ENCODE peak calls at places on chromosome 11, in seven cellular contexts. Q is neural progenitor cell, J is GM23338, W is PC-3, P is GM23248, R is HCT116, L is MM.1S. I is an unnamed sample. For H3K4me1, the result is how much of the 10 kb centered on the place peaks cover.

GRCh38 chr11:3834349-3835099 is 6.2 kb downstream of the RHOG start:
- DNase-seq in L (no peak), R (no peak), J (peak), P (no peak), Q (no peak), W (no peak), I (no peak)

GRCh38 chr11:64694821-64695365 is 28.1 kb downstream of the NRXN2 start:
- DNase-seq in W (no peak), Q (peak), P (no peak), L (no peak), R (no peak), J (peak), I (no peak)

GRCh38 chr11:3674189-3674588 is 3.0 kb upstream of the CHRNA10 start:
- DNase-seq in R (no peak), L (no peak), J (no peak), W (peak), Q (peak), P (peak), I (no peak)

GRCh38 chr11:119218141-119218878 is 12.2 kb downstream of the CBL start:
- DNase-seq in L (no peak), R (peak), J (no peak), P (peak), W (peak), Q (no peak), I (peak)

GRCh38 chr11:84930863-84931262 is 696.3 kb downstream of the DLG2 start:
- DNase-seq in W (no peak), R (no peak), Q (no peak), L (no peak), J (no peak), P (no peak), I (no peak)

GRCh38 chr11:88439356-88439755 is 101.8 kb upstream of the CTSC start:
- DNase-seq in J (no peak), R (no peak), L (no peak), W (peak), P (no peak), Q (no peak), I (no peak)

GRCh38 chr11:15873501-15873900 is 482.8 kb downstream of the SOX6 start:
- DNase-seq in P (no peak), W (no peak), J (no peak), R (no peak), Q (no peak), L (no peak), I (no peak)

GRCh38 chr11:33045551-33046255 is 6.3 kb downstream of the TCP11L1 start:
- DNase-seq in R (no peak), W (peak), Q (no peak), L (no peak), J (no peak), P (peak), I (no peak)

GRCh38 chr11:69636512-69636866 is 4.5 kb upstream of the CCND1 start:
- DNase-seq in J (peak), L (peak), Q (peak), W (peak), P (peak), R (peak), I (peak)

GRCh38 chr11:15073361-15074205 is at the start of gene CALCB:
- DNase-seq in L (no peak), P (peak), Q (peak), R (no peak), W (no peak), J (peak), I (peak)

GRCh38 chr11:119873761-119874421 is 144.9 kb upstream of the NECTIN1 start:
- DNase-seq in Q (peak), P (no peak), L (no peak), W (no peak), R (no peak), J (no peak), I (no peak)

GRCh38 chr11:70016666-70017347 is 61.3 kb upstream of the ANO1 start:
- DNase-seq in J (no peak), L (peak), R (peak), P (peak), W (peak), Q (no peak), I (no peak)

GRCh38 chr11:122697636-122698167 is 42.2 kb downstream of the UBASH3B start:
- DNase-seq in J (no peak), P (peak), W (peak), L (peak), R (no peak), Q (no peak), I (no peak)

GRCh38 chr11:116326146-116326545 is 446.6 kb downstream of the BUD13 start:
- DNase-seq in P (no peak), R (no peak), J (no peak), L (no peak), W (no peak), Q (no peak), I (no peak)

GRCh38 chr11:108958446-108959123 is 293.7 kb downstream of the DDX10 start:
- DNase-seq in L (peak), W (peak), J (no peak), R (no peak), Q (no peak), P (peak), I (peak)

GRCh38 chr11:17770048-17770652 is 35.6 kb downstream of the KCNC1 start:
- DNase-seq in J (peak), Q (no peak), P (no peak), W (no peak), L (no peak), R (no peak), I (peak)

GRCh38 chr11:117837791-117838190 is 13.2 kb upstream of the FXYD2 start:
- DNase-seq in P (no peak), Q (no peak), J (no peak), L (no peak), R (no peak), W (no peak), I (no peak)

GRCh38 chr11:2808850-2809847 is 76.4 kb downstream of the CDKN1C start:
- DNase-seq in J (no peak), W (no peak), P (no peak), L (no peak), R (no peak), Q (no peak), I (no peak)

GRCh38 chr11:70126494-70126893 is 48.4 kb downstream of the ANO1 start:
- DNase-seq in R (no peak), J (no peak), L (no peak), Q (no peak), W (no peak), P (no peak), I (no peak)

GRCh38 chr11:11178671-11179070 is 174.4 kb downstream of the CSNK2A3 start:
- DNase-seq in P (peak), Q (no peak), R (no peak), W (peak), J (no peak), L (no peak), I (peak)

GRCh38 chr11:70292166-70292565 is 21.7 kb downstream of the PPFIA1 start:
- DNase-seq in P (no peak), J (no peak), R (no peak), L (no peak), Q (no peak), W (no peak), I (no peak)

GRCh38 chr11:17719028-17719939 is at the start of gene MYOD1:
- DNase-seq in P (peak), Q (peak), L (no peak), J (peak), W (no peak), R (no peak), I (no peak)

GRCh38 chr11:132111781-132112380 is 741.5 kb downstream of the NTM start:
- DNase-seq in W (peak), Q (no peak), J (no peak), L (no peak), R (no peak), P (peak), I (no peak)

GRCh38 chr11:122628691-122629555 is 26.6 kb upstream of the UBASH3B start:
- DNase-seq in J (peak), R (peak), L (peak), W (peak), Q (peak), P (peak), I (peak)

GRCh38 chr11:72227316-72228228 is 3.0 kb downstream of the INPPL1 start:
- DNase-seq in P (peak), R (no peak), W (peak), Q (no peak), J (no peak), L (no peak), I (peak)

GRCh38 chr11:26231252-26231661 is 100.7 kb upstream of the ANO3 start:
- DNase-seq in Q (no peak), L (no peak), R (no peak), P (peak), W (peak), J (no peak), I (no peak)
- TF ChIP-seq EZH2phosphoT487 in Q (no peak), L (no peak), R (no peak), P (no peak), W (no peak), J (no peak), I (no peak)

GRCh38 chr11:61768376-61769076 is 16.1 kb downstream of the MYRF start:
- DNase-seq in J (no peak), P (no peak), L (no peak), R (no peak), Q (no peak), W (no peak), I (no peak)
- H3K4me1 ChIP-seq in J (under half), P (under half), L (under half), R (under half), Q (under half), W (under half), I (half or more)

DNA sequence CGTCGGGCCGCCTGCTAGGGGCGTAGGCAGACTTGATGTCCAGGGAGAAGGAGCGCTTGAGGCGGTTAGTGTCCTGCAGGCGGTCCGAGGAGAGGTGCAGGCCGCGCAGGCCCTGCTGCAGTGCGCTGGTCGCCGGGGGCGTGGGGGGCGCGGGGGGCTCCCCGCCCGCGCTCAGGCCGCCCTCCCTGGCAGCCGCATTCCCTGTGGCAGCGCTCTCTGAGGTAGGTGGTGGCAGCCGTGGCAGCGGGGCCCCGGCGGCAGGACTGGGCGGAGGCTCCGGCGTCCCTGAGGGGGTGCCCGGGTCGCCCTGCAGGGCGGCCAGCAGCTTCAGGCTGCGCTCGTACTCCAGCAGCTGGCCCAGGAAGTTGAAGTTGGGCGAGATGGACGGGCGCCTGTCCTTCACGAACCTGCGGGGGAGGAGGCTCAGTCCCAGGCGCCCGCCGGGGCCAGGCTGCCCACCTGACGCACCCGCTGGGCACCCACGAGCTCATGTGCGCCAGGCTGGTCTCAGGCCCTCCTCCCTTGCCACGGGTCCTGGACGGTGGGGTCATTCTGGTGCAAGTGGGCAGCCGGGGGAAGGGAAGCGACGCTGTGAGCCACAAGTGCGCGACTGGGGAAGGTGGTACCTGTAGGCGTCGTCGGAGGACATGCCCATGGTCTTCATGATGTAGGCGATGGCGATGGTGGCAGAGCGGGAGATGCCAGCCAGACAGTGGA is 14.7 kb downstream of the DUSP8 start:
- DNase-seq in W (no peak), R (no peak), P (no peak), J (no peak), Q (no peak), L (no peak), I (no peak)
- TF ChIP-seq EZH2 in W (no peak), R (no peak), P (no peak), J (no peak), Q (no peak), L (no peak), I (no peak)

DNA sequence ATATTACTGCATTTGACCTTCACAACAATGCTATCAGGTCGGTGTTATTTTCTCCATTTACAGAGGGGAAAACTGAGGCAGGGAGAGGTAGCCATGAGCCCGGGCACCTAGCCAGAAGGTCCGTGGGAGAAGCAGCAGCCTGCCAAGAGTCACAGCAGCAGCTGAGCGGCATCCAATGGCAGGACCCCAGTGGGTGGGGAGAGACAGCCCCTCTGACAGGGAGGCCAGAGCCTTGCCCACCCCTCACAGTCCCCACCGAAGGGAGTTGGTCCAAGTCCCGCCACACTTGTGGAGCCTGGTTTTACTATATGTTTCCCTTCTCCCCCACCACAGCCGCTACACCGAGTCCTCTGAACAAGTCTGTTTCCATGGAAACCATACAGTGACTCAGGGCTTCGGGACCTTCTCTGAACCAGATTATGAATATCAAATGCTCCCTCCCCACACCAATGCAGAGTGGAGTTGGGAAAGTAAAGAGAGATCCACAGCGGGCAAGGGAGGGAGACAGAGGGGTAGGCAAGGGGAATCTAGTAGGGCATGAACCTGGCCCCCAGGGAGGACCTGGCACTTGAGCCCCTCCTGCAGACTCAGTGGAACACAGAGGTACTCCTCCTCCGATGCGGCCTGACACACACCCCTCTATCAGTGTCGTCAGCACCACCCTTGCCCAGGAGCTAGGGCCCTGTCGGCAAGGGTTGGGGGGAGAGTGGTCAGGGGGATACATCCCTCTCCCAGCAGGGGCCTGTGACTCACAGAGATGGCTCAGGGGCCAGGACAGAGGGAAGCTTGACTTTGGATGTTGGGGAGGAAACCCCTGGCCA is 2.5 kb downstream of the CHST1 start:
- DNase-seq in Q (peak), L (peak), P (peak), W (peak), J (peak), R (no peak), I (peak)
- TF ChIP-seq EZH2phosphoT487 in Q (no peak), L (no peak), P (no peak), W (no peak), J (no peak), R (no peak), I (no peak)

DNA sequence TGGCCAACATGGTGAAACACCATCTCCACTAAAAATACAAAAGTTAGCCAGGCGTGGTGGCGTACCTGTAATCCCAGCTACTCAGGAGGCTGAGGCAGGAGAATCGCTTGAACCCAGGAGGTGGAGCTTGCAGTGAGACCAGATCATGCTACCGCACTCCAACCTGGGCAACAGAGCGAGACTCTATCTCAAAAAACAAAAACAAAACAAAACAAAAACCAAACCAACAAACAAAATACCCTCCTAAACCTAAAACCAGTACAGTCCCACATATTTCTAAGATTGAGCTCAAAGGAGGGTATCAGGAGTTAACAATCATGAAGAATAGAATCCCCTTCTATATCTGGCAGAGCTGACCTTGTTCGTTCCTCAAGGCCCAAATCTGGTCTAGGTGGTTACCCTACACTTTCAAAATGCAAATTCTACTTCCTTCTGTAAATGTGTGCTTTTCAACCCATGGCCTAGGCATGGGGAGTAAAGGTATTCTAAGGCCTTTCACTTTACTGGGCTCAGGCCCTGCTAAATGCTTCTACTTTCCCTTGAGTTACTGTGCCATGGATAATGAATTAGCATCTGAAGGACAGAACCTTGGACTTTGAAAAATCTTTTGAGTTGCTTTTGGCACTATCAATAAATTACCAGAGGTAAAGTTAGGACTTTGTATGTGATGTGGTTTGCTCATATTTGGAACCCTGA is 10.4 kb upstream of the PPP2R1B start:
- DNase-seq in L (peak), J (no peak), R (no peak), P (no peak), Q (no peak), W (no peak), I (no peak)
- H3K4me1 ChIP-seq in L (under half), J (under half), R (under half), P (under half), Q (under half), W (under half), I (under half)

GRCh38 chr11:75431533-75432525 is 1.2 kb downstream of the KLHL35 start:
- DNase-seq in J (peak), Q (peak), R (no peak), L (no peak), W (no peak), P (peak), I (no peak)
- TF ChIP-seq EZH2 in J (peak), Q (no peak), R (no peak), L (no peak), W (no peak), P (no peak), I (no peak)

DNA sequence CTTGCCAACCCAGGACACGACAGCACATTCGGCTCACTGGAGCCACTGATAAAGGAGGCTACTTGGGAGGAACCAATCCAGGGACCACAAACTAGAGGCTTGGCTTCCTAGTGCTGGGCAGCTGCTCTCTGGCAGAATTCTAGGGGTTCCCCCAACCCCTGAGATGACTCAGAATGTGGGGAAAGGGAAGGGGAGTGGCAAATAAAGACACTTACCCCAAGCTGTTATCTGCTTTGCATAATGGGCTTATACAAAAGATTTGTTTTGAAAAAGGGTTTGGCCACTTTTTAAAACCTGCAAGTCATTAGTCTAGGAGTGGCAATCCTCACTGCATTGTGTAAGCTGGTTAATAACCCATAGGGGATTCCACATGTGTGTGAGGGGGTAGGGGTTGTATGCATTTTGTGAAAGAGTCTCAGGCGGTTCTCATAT is 64.1 kb upstream of the LMO1 start:
- DNase-seq in L (no peak), Q (no peak), R (no peak), P (no peak), W (no peak), J (no peak), I (no peak)
- TF ChIP-seq EZH2phosphoT487 in L (no peak), Q (no peak), R (no peak), P (no peak), W (no peak), J (no peak), I (no peak)

GRCh38 chr11:68018730-68019190 is 8.6 kb downstream of the ALDH3B1 start:
- DNase-seq in R (no peak), P (no peak), W (no peak), J (no peak), L (no peak), Q (no peak), I (no peak)

GRCh38 chr11:68019486-68019885 is 9.4 kb downstream of the ALDH3B1 start:
- DNase-seq in Q (no peak), W (no peak), L (no peak), P (no peak), R (no peak), J (no peak), I (no peak)

GRCh38 chr11:68016161-68016903 is 6.2 kb downstream of the ALDH3B1 start:
- DNase-seq in P (peak), W (no peak), L (no peak), J (no peak), R (no peak), Q (no peak), I (no peak)

GRCh38 chr11:68016904-68017817 is 7.0 kb downstream of the ALDH3B1 start:
- DNase-seq in L (no peak), Q (no peak), R (no peak), J (no peak), W (no peak), P (no peak), I (peak)

DNA sequence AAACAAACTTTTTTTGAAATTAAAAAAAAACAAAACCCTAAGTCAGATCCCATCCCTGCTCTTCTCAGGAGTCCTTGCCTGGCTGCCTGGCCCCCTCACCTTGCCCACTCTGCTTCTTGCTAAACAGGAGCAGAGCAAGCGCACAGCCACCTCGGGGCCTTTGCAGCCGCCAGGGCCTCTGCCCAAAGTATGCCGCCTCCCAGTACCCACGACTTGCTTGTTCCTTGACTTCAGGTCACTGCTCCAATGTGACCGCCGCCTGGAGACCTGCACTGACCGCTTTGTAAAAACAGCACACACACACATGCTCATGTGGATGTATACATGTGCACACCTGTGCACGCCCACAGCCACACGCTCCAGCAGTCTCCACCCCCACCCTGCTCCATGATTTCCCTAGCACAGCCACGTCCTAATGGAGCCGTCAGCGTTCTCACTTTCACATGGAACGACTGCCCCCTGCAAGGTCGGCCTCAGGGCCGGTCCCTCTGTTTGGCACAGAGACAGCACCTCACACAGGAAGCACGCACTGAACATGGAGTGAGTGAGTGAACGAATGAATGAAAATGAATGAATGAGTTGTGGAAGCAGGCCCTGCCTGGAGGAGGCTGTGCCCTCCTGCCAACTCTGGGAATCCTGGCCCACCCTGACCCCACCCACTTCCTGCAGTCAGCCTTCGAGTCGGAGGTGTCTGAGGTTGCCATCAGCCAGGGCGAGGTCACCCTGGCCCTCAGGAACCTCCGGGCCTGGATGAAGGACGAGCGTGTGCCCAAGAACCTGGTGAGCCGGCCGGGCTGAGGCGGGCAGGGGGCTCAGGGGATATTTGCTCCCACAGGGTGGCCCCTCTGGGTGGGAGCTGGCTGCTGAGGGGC is 8.0 kb downstream of the ALDH3B1 start:
- DNase-seq in Q (no peak), W (no peak), J (no peak), P (no peak), L (no peak), R (no peak), I (no peak)
- H3K4me1 ChIP-seq in Q (under half), W (under half), J (under half), P (under half), L (under half), R (half or more), I (under half)

GRCh38 chr11:97409141-97409540 is 1019.3 kb downstream of the JRKL start:
- DNase-seq in P (no peak), Q (no peak), R (no peak), W (no peak), L (no peak), J (no peak), I (no peak)

GRCh38 chr11:97419729-97420128 is 1029.9 kb downstream of the JRKL start:
- DNase-seq in R (no peak), Q (no peak), P (no peak), J (no peak), L (no peak), W (no peak), I (no peak)

GRCh38 chr11:97414801-97415200 is 1025.0 kb downstream of the JRKL start:
- DNase-seq in W (peak), Q (no peak), R (no peak), L (no peak), J (no peak), P (no peak), I (no peak)
- TF ChIP-seq EZH2 in W (no peak), Q (no peak), R (no peak), L (no peak), J (no peak), P (no peak), I (no peak)

I was measured in hepatocyte.